ENCODE peak calls at places on chromosomes 16 and 17, in five cellular contexts. X is neuronal stem cell, G is H1, V is H9, F is trophoblast cell. R is an unnamed sample.

GRCh38 chr16:5509794-5510193 is 412.2 kb upstream of the EEF2KMT start:
- DNase-seq in X (no peak), F (no peak), V (no peak), G (no peak), R (no peak)

GRCh38 chr17:48483004-48483403 is 47.8 kb downstream of the HOXB1 start:
- DNase-seq in X (no peak), F (no peak), V (no peak), G (no peak), R (no peak)

GRCh38 chr16:11379420-11379819 is 34.2 kb downstream of the RMI2 start:
- DNase-seq in G (no peak), V (no peak), X (no peak), F (no peak), R (no peak)

GRCh38 chr16:9598731-9599083 is 507.3 kb downstream of the HAPSTR1 start:
- DNase-seq in F (no peak), G (no peak), V (no peak), X (no peak), R (no peak)

GRCh38 chr17:74426551-74427047 is 5.3 kb upstream of the GPRC5C start:
- DNase-seq in V (no peak), X (no peak), F (no peak), G (no peak), R (no peak)

GRCh38 chr17:74569392-74570003 is 2.2 kb upstream of the CD300H start:
- DNase-seq in V (peak), G (no peak), X (no peak), F (peak), R (peak)

GRCh38 chr16:68951991-68952877 is 108.9 kb downstream of the TANGO6 start:
- DNase-seq in F (no peak), X (no peak), G (no peak), V (no peak), R (no peak)

GRCh38 chr17:142102-142661 is 4.8 kb downstream of the SCGB1C2 start:
- DNase-seq in F (no peak), X (no peak), G (no peak), V (no peak), R (peak)

GRCh38 chr17:27471321-27472269 is 15.3 kb downstream of the KSR1 start:
- DNase-seq in G (no peak), X (no peak), V (no peak), F (peak), R (no peak)

GRCh38 chr16:89367538-89368059 is 122.8 kb downstream of the ANKRD11 start:
- DNase-seq in X (no peak), G (no peak), V (no peak), F (no peak), R (no peak)

GRCh38 chr17:67438669-67439068 is 61.6 kb downstream of the PITPNC1 start:
- DNase-seq in V (no peak), F (no peak), X (no peak), G (no peak), R (no peak)

GRCh38 chr17:67441052-67441738 is 64.1 kb downstream of the PITPNC1 start:
- DNase-seq in F (no peak), G (no peak), V (no peak), X (peak), R (peak)

GRCh38 chr17:67442787-67443624 is 65.9 kb downstream of the PITPNC1 start:
- DNase-seq in V (no peak), X (no peak), F (no peak), G (no peak), R (peak)

GRCh38 chr17:67439269-67439668 is 62.2 kb downstream of the PITPNC1 start:
- DNase-seq in V (no peak), F (no peak), X (no peak), G (no peak), R (no peak)

DNA sequence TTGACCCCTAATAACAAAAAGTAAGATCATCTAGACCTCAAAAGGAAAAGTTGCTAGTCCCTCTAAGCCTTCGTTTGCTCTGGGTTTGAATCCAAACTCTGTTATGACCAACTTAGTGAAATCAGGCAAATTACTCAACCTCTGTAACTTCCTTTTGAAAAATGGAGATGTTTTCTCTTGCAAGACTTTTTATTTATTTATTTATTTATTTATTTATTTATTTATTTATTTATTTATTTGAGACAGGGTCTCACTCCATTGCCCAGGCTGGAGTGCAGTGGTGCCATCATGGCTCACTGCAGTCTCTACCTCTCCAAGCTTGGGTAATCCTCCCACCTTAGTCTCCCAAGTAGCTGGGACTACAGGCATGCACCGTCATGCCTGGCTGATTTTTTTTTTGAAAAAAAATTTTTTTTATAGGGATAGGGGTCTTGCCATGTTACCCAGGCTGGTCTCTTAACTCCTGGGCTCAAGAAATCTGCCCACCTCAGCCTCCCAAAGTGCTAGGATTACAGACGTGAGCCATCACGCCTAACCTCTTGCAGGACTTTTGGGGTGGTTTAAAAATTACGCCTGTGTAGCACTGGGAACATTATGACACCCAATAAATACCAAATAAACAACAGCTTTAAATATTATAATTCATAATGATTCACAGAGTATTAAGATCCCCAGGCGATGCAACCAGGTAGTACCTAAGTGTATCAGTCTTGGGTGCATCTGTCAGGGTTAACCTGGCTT is 63.4 kb downstream of the PITPNC1 start:
- DNase-seq in F (no peak), X (no peak), G (no peak), V (no peak), R (peak)
- H2BK120ac ChIP-seq in F (no peak), X (no peak), G (no peak), V (no peak), R (no peak)

GRCh38 chr16:88298166-88298881 is 84.4 kb upstream of the ZNF469 start:
- DNase-seq in G (no peak), X (no peak), V (no peak), F (no peak), R (no peak)
- H2BK12ac ChIP-seq in G (no peak), X (no peak), V (no peak), F (peak), R (no peak)

GRCh38 chr17:31598921-31599571 is 207.6 kb downstream of the RAB11FIP4 start:
- DNase-seq in V (no peak), X (no peak), G (no peak), F (no peak), R (peak)
- H2BK5ac ChIP-seq in V (no peak), X (no peak), G (no peak), F (no peak), R (no peak)

DNA sequence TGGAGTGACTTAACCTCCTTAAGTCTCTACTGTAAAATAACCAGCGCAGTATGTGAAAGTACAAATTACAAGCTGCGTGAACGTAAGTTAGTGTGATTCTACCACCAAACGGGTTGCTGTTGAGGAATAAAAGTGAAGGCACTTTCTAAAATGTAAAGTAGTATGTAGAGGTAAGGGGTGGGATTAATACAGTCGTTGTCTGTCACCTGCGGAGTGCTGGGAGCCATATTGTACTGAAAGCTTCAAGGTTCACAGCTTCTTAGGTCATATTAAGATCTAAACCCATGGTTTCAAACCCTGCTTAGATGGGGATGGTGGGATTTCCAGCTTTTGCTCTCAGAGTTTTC is 1.4 kb downstream of the RSPRY1 start:
- DNase-seq in G (no peak), V (no peak), F (no peak), X (no peak), R (no peak)
- H2BK120ac ChIP-seq in G (no peak), V (no peak), F (no peak), X (no peak), R (no peak)

DNA sequence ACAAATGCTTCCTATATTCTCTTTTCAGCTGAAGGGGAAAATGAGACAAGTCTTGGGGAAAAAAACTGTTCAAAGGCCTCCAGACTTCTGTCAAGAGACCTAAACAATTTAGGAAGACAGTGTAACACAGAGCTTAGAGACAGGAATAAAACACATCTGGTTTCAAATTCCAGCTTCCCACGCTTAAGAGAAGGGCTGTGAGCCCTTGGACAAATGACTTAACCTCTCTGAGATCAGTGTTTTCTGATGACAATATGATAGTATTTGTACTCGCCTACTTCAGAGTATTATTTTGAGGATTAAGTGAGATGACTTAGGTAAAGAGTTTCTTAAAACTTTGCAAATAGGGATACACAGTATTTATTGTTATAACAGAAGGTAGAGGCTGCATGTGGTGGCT is 29.5 kb downstream of the SMURF2 start:
- DNase-seq in V (no peak), G (no peak), F (no peak), X (no peak), R (peak)
- H2BK12ac ChIP-seq in V (no peak), G (no peak), F (no peak), X (no peak), R (no peak)

DNA sequence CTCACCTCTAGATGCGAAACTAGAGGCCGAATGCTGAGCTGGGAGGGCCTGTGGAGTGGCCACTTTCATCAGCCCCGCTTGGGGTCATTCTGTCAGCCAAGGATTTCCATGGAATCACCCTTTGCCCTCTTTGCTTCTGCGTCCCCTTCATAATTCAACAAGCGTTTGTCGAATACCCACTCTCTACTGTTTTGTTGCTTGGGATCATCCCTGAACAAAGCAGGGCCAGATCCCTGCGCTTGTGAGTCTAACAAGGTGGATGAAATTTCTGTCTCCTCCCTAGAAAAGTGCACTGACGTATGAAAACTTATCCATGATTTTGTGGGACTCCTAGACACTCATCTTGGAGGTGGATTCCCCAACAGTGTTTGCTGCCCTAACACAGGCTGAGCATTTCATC is 3.3 kb upstream of the SLC12A3 start:
- DNase-seq in G (no peak), F (no peak), V (no peak), X (no peak), R (no peak)
- H2BK5ac ChIP-seq in G (no peak), F (no peak), V (no peak), X (no peak), R (no peak)

GRCh38 chr17:82215972-82216300 is 3.3 kb upstream of the CCDC57 start:
- DNase-seq in G (no peak), X (no peak), V (no peak), F (no peak), R (no peak)

GRCh38 chr17:82216301-82217119 is 3.9 kb upstream of the CCDC57 start:
- DNase-seq in G (no peak), V (no peak), X (no peak), F (peak), R (peak)

GRCh38 chr17:82218349-82219075 is 5.9 kb upstream of the CCDC57 start:
- DNase-seq in G (no peak), X (no peak), F (no peak), V (peak), R (no peak)

GRCh38 chr17:82217530-82218204 is 5.0 kb upstream of the CCDC57 start:
- DNase-seq in X (no peak), G (no peak), V (no peak), F (peak), R (peak)

DNA sequence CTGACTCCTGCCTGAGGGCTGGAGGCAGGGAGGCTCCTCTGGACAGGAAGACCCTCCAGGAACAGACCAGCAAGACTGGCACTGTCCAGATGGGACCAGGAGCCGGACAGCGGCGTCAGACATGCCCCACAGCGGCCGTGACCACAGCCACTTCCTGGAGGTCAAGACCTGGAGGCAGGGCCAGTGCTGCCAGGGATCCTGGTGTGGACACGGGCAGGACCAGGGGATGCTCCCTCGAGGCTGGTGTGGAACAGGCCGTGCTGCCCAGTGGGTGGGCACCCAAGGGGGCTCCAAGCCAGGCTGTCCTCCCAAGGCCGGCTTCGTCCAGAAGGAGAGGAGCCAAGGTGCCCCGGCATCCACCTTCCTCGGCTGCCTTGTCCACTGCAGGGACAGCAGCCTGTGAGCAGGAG is 4.5 kb upstream of the CCDC57 start:
- DNase-seq in F (no peak), X (no peak), V (no peak), G (no peak), R (peak)
- H2BK120ac ChIP-seq in F (peak), X (no peak), V (no peak), G (no peak), R (peak)

GRCh38 chr17:50207318-50207717 is 5.9 kb upstream of the COL1A1 start:
- DNase-seq in X (no peak), F (no peak), V (no peak), G (peak), R (peak)
- H2BK12ac ChIP-seq in X (peak), F (peak), V (no peak), G (peak), R (peak)

GRCh38 chr17:39529455-39529854 is 68.2 kb downstream of the CDK12 start:
- DNase-seq in F (no peak), V (no peak), X (no peak), G (no peak), R (no peak)

GRCh38 chr17:39527220-39527813 is 66.0 kb downstream of the CDK12 start:
- DNase-seq in V (no peak), G (no peak), F (no peak), X (no peak), R (peak)

GRCh38 chr17:39530513-39530912 is 69.2 kb downstream of the CDK12 start:
- DNase-seq in X (no peak), V (no peak), F (no peak), G (no peak), R (no peak)

GRCh38 chr17:39531252-39531651 is 70.0 kb downstream of the CDK12 start:
- DNase-seq in X (no peak), V (no peak), G (no peak), F (no peak), R (no peak)

GRCh38 chr17:39525801-39526506 is 64.7 kb downstream of the CDK12 start:
- DNase-seq in F (no peak), X (no peak), V (no peak), G (no peak), R (no peak)
- H2BK5ac ChIP-seq in F (no peak), X (no peak), V (no peak), G (no peak), R (no peak)

R was measured in mesenchymal stem cell.